ENCODE peak calls at places on chromosomes 1 and 21, in nine cellular contexts. T is ovary, G is MM.1S, D is K562, E is lower lobe of right lung, R is tibial artery, X is WERI-Rb-1, U is stomach, W is right atrium auricular region. V is an unnamed sample. For H3K9me3, the result is how much of the 10 kb centered on the place peaks cover.

GRCh38 chr21:35324372-35325220 is 275.5 kb upstream of the RUNX1 start:
- DNase-seq in T (peak), G (no peak), D (no peak), E (no peak), R (peak), X (no peak), U (no peak), W (no peak), V (no peak)

GRCh38 chr1:207666342-207666741 is 21.4 kb downstream of the CR1L start:
- DNase-seq in T (no peak), G (no peak), D (no peak), E (no peak), R (no peak), X (no peak), U (no peak), W (no peak), V (no peak)

GRCh38 chr1:157033357-157033876 is 12.1 kb downstream of the ARHGEF11 start:
- DNase-seq in T (no peak), G (no peak), D (no peak), E (no peak), R (no peak), X (peak), U (no peak), W (no peak), V (no peak)

GRCh38 chr1:64856564-64856963 is 109.8 kb downstream of the JAK1 start:
- DNase-seq in T (peak), G (no peak), D (no peak), E (peak), R (no peak), X (peak), U (no peak), W (no peak), V (no peak)

GRCh38 chr1:47783638-47784293 is 213.4 kb downstream of the TRABD2B start:
- DNase-seq in T (no peak), G (no peak), D (no peak), E (no peak), R (no peak), X (no peak), U (no peak), W (no peak), V (no peak)

GRCh38 chr1:34518146-34518545 is 236.7 kb upstream of the GJB5 start:
- DNase-seq in T (no peak), G (no peak), D (no peak), E (no peak), R (no peak), X (no peak), U (no peak), W (no peak), V (no peak)

GRCh38 chr1:54850737-54851136 is 36.3 kb downstream of the DHCR24 start:
- DNase-seq in T (peak), G (no peak), D (no peak), E (no peak), R (peak), X (no peak), U (no peak), W (no peak), V (no peak)

GRCh38 chr1:160351629-160352028 is 8.4 kb downstream of the NCSTN start:
- DNase-seq in T (no peak), G (no peak), D (no peak), E (no peak), R (no peak), X (no peak), U (no peak), W (peak), V (no peak)

GRCh38 chr1:209962856-209963255 is 24.8 kb downstream of the SYT14 start:
- DNase-seq in T (no peak), G (no peak), D (no peak), E (no peak), R (no peak), X (no peak), U (no peak), W (no peak), V (no peak)

GRCh38 chr1:89532866-89533265 is 8.2 kb downstream of the LRRC8B start:
- DNase-seq in T (no peak), G (no peak), D (no peak), E (no peak), R (no peak), X (no peak), U (no peak), W (no peak), V (no peak)

GRCh38 chr1:100423832-100424337 is 71.6 kb downstream of the CDC14A start:
- DNase-seq in T (no peak), G (no peak), D (no peak), E (no peak), R (no peak), X (no peak), U (no peak), W (no peak), V (no peak)

GRCh38 chr1:44805311-44806024 is 1.7 kb downstream of the DYNLT4 start:
- DNase-seq in T (peak), G (no peak), D (no peak), E (peak), R (peak), X (no peak), U (no peak), W (no peak), V (no peak)

GRCh38 chr1:55156093-55156492 is 59.1 kb downstream of the USP24 start:
- DNase-seq in T (no peak), G (peak), D (no peak), E (no peak), R (no peak), X (no peak), U (no peak), W (no peak), V (no peak)

GRCh38 chr1:84078108-84078823 is 65.8 kb upstream of the PRKACB start:
- DNase-seq in T (peak), G (no peak), D (peak), E (no peak), R (peak), X (peak), U (no peak), W (no peak), V (peak)

GRCh38 chr1:41978986-41979385 is 60.3 kb upstream of the HIVEP3 start:
- DNase-seq in T (no peak), G (no peak), D (no peak), E (no peak), R (no peak), X (no peak), U (no peak), W (no peak), V (no peak)

GRCh38 chr1:36734356-36734755 is 251.6 kb upstream of the CSF3R start:
- DNase-seq in T (no peak), G (no peak), D (no peak), E (no peak), R (no peak), X (peak), U (no peak), W (no peak), V (no peak)

GRCh38 chr1:178371236-178371635 is 125.5 kb downstream of the CLEC20A start:
- DNase-seq in T (no peak), G (no peak), D (no peak), E (no peak), R (peak), X (no peak), U (no peak), W (no peak), V (no peak)

GRCh38 chr1:14662116-14662515 is 63.6 kb downstream of the KAZN start:
- DNase-seq in T (no peak), G (no peak), D (no peak), E (no peak), R (no peak), X (no peak), U (no peak), W (no peak), V (no peak)

GRCh38 chr1:160398823-160399222 is 1.5 kb upstream of the VANGL2 start:
- DNase-seq in T (no peak), G (peak), D (peak), E (no peak), R (no peak), X (no peak), U (no peak), W (no peak), V (no peak)

GRCh38 chr1:109802136-109802900 is 38.6 kb upstream of the EPS8L3 start:
- DNase-seq in T (no peak), G (peak), D (no peak), E (no peak), R (no peak), X (no peak), U (peak), W (no peak), V (peak)

GRCh38 chr21:46111857-46112730 is 14.2 kb downstream of the COL6A2 start:
- DNase-seq in T (peak), G (no peak), D (no peak), E (peak), R (peak), X (no peak), U (peak), W (peak), V (peak)

GRCh38 chr1:25848531-25848930 is 10.7 kb downstream of the AUNIP start:
- DNase-seq in T (no peak), G (no peak), D (no peak), E (no peak), R (no peak), X (no peak), U (no peak), W (no peak), V (no peak)

GRCh38 chr1:113452921-113453770 is 62.8 kb downstream of the MAGI3 start:
- DNase-seq in T (no peak), G (peak), D (peak), E (no peak), R (no peak), X (peak), U (peak), W (no peak), V (no peak)

GRCh38 chr1:227255086-227255732 is 63.1 kb downstream of the CDC42BPA start:
- DNase-seq in T (no peak), G (no peak), D (peak), E (no peak), R (no peak), X (no peak), U (no peak), W (no peak), V (no peak)

GRCh38 chr1:67441183-67441582 is 11.0 kb upstream of the SERBP1 start:
- DNase-seq in T (peak), G (peak), D (peak), E (no peak), R (peak), X (no peak), U (peak), W (no peak), V (no peak)

GRCh38 chr1:85617582-85618237 is 37.1 kb downstream of the CCN1 start:
- DNase-seq in T (no peak), G (no peak), D (no peak), E (no peak), R (no peak), X (no peak), U (no peak), W (no peak), V (no peak)

GRCh38 chr1:195153107-195153506 is 1455.1 kb downstream of the KCNT2 start:
- DNase-seq in T (no peak), G (no peak), D (no peak), E (no peak), R (no peak), X (no peak), U (no peak), W (no peak), V (no peak)

DNA sequence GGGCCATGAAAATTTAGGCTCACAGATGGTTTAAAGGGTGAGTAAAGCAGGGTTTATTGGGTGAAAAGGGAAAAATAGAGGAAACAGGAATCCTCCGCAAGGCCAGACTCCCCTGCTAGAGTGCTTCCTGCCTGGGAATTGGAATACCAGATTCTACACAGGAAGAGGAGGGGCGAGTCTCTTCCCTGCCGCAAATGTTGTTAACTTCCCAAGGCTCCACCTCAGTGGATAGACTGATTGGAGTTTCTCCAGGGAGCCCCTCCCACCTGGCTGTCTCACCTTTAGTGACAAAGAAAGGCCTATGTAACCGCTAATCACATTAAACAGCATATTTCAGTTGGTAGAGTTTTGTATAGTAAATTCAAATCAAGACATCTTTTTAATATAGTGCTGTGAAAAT is 1450.1 kb downstream of the KCNT2 start:
- DNase-seq in T (no peak), G (no peak), D (no peak), E (no peak), R (no peak), X (no peak), U (no peak), W (no peak), V (no peak)
- H3K9me3 ChIP-seq in T (under half), G (under half), D (under half), E (under half), R (under half), X (under half), U (under half), W (under half), V (under half)

GRCh38 chr1:2908561-2908960 is 107.1 kb upstream of the TTC34 start:
- DNase-seq in T (no peak), G (no peak), D (no peak), E (no peak), R (no peak), X (peak), U (no peak), W (no peak), V (no peak)

GRCh38 chr1:2908081-2908480 is 106.6 kb upstream of the TTC34 start:
- DNase-seq in T (no peak), G (no peak), D (no peak), E (no peak), R (no peak), X (no peak), U (no peak), W (no peak), V (no peak)

GRCh38 chr1:2910211-2910610 is 108.7 kb upstream of the TTC34 start:
- DNase-seq in T (no peak), G (no peak), D (no peak), E (no peak), R (no peak), X (no peak), U (no peak), W (no peak), V (no peak)

GRCh38 chr1:2911391-2912178 is 109.7 kb upstream of the ACTRT2 start:
- DNase-seq in T (no peak), G (no peak), D (no peak), E (no peak), R (no peak), X (no peak), U (no peak), W (no peak), V (no peak)

GRCh38 chr1:2909797-2910196 is 108.3 kb upstream of the TTC34 start:
- DNase-seq in T (no peak), G (no peak), D (no peak), E (no peak), R (no peak), X (no peak), U (no peak), W (no peak), V (no peak)
- H3K9me3 ChIP-seq in T (under half), G (under half), D (under half), E (under half), R (under half), X (under half), U (under half), W (under half), V (under half)

DNA sequence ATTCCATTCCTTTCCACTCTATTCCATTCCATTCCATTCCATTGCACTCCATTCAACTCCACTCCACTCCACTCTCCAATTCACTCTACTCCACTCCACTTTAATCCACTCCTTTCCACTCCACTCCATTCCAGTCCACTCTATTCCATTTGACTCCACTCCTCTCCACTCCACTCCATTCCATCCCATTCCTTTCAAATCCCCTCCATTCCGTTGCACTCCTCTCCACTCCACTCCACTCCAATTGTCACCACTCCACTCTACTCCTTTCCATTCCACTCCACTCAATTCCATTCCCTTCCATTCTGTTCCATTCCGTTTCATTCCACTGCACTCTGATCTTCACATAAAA is 2563.7 kb upstream of the TPTE start:
- DNase-seq in T (no peak), G (no peak), D (no peak), E (no peak), R (no peak), X (no peak), U (no peak), W (no peak), V (no peak)
- H3K9me3 ChIP-seq in T (under half), G (under half), D (under half), E (half or more), R (half or more), X (under half), U (under half), W (under half), V (under half)

DNA sequence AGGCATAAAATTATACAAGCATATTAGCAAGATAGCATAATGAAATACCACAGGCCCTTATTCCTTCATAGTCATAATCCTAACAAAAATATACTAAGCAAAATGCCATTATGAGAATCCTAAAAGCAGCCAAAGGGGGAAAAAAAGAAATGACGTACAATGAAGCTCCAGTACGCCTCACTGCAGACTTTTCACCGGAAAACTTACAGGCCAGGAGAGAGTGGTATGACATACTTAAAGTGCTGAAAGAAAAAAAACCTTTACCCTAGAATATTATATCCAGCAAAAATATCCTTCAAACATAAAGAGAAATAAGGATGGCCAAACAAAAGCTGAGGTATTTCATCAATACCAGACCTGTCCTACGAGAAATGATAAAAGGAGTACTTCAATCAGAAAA is 19.5 kb downstream of the ZNF695 start:
- DNase-seq in T (no peak), G (no peak), D (no peak), E (no peak), R (no peak), X (no peak), U (no peak), W (no peak), V (no peak)
- H3K9me3 ChIP-seq in T (under half), G (under half), D (under half), E (half or more), R (half or more), X (half or more), U (under half), W (under half), V (under half)

GRCh38 chr21:31489014-31489413 is 145.0 kb upstream of the TIAM1 start:
- DNase-seq in T (no peak), G (no peak), D (no peak), E (no peak), R (no peak), X (no peak), U (no peak), W (no peak), V (no peak)
- H3K9me3 ChIP-seq in T (under half), G (under half), D (under half), E (under half), R (under half), X (under half), U (under half), W (under half), V (under half)

DNA sequence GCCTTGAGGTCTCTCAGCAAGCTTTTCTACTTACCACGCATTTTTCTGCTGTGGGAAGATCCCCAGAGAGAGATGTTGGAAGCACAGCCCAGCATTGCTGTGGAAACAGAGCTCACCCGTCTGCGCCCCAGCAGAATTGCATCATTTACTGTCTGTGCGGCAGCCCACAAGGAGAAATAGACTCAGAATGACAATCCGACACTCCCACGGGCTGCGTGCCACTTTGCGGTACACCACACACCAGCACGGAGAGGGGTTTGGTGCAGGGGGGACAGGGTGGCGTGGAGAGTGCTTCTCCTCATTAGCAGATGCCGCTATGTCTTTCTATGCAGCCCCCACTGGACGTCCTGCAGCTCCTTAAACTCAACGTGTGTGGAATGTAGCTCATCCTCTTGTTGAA is 270.9 kb upstream of the C1orf174 start:
- DNase-seq in T (no peak), G (no peak), D (no peak), E (no peak), R (no peak), X (no peak), U (no peak), W (no peak), V (no peak)
- H3K9me3 ChIP-seq in T (under half), G (under half), D (under half), E (under half), R (under half), X (under half), U (under half), W (under half), V (under half)

GRCh38 chr1:177124578-177125278 is 39.8 kb downstream of the ASTN1 start:
- DNase-seq in T (no peak), G (no peak), D (no peak), E (no peak), R (no peak), X (no peak), U (no peak), W (no peak), V (no peak)
- H3K9me3 ChIP-seq in T (under half), G (under half), D (under half), E (under half), R (under half), X (under half), U (under half), W (under half), V (under half)